ENCODE peak calls at places on chromosomes 2 and 18, in nine cellular contexts. O is Right ventricle myocardium inferior; Q is activated CD4-positive, alpha-beta T cell treated with anti-CD3 and anti-CD28 coated beads, Interleukin-2, amount 50 U/mL, for 48 hours; C is AG08395; D is ovary; J is Daoy; T is iris pigment epithelial cell; I is omental fat pad; V is GM23338. N is an unnamed sample.

GRCh38 chr18:74549591-74550104 is 15.3 kb downstream of the CNDP1 start:
- DNase-seq in O (no peak), Q (no peak), C (no peak), D (no peak), J (no peak), T (no peak), I (no peak), V (no peak), N (no peak)

GRCh38 chr18:48181857-48182430 is 227.2 kb downstream of the ZBTB7C start:
- DNase-seq in O (no peak), Q (no peak), C (no peak), D (no peak), J (no peak), T (no peak), I (no peak), V (no peak), N (no peak)

GRCh38 chr18:74229005-74229404 is 62.8 kb downstream of the CYB5A start:
- DNase-seq in O (no peak), Q (no peak), C (no peak), D (no peak), J (no peak), T (no peak), I (no peak), V (no peak), N (no peak)

GRCh38 chr18:533995-534601 is 33.6 kb upstream of the COLEC12 start:
- DNase-seq in O (no peak), Q (no peak), C (no peak), D (no peak), J (no peak), T (no peak), I (no peak), V (no peak), N (no peak)

GRCh38 chr18:69752737-69753380 is 194.8 kb downstream of the CD226 start:
- DNase-seq in O (no peak), Q (no peak), C (no peak), D (no peak), J (no peak), T (no peak), I (no peak), V (no peak), N (no peak)

GRCh38 chr18:35525795-35526475 is 28.2 kb upstream of the INO80C start:
- DNase-seq in O (no peak), Q (no peak), C (no peak), D (no peak), J (no peak), T (no peak), I (no peak), V (peak; percentile 21), N (no peak)

GRCh38 chr18:62710417-62710816 is 4.9 kb upstream of the PHLPP1 start:
- DNase-seq in O (no peak), Q (no peak), C (peak; percentile 52), D (no peak), J (no peak), T (no peak), I (no peak), V (no peak), N (peak; percentile 34)

GRCh38 chr18:70228546-70228945 is 23.1 kb upstream of the RTTN start:
- DNase-seq in O (no peak), Q (no peak), C (no peak), D (no peak), J (no peak), T (no peak), I (no peak), V (no peak), N (no peak)

GRCh38 chr2:235043762-235044500 is 92.1 kb downstream of the SH3BP4 start:
- DNase-seq in O (no peak), Q (no peak), C (no peak), D (no peak), J (no peak), T (no peak), I (no peak), V (no peak), N (no peak)

GRCh38 chr2:159283529-159283928 is 3.0 kb downstream of the WDSUB1 start:
- DNase-seq in O (no peak), Q (no peak), C (no peak), D (no peak), J (no peak), T (no peak), I (no peak), V (peak; percentile 12), N (no peak)

GRCh38 chr2:171523969-171524401 is 1.7 kb downstream of the CYBRD1 start:
- DNase-seq in O (no peak), Q (no peak), C (peak; percentile 46), D (peak; percentile 20), J (no peak), T (peak; percentile 65), I (no peak), V (peak; percentile 55), N (no peak)

GRCh38 chr2:78202366-78202765 is 680.2 kb upstream of the LRRTM4 start:
- DNase-seq in O (no peak), Q (no peak), C (no peak), D (no peak), J (no peak), T (no peak), I (no peak), V (no peak), N (no peak)

GRCh38 chr2:121955313-121956211 is 200.1 kb downstream of the TSN start:
- DNase-seq in O (no peak), Q (no peak), C (no peak), D (no peak), J (no peak), T (no peak), I (no peak), V (no peak), N (peak; percentile 44)

GRCh38 chr2:46032996-46033395 is 264.2 kb upstream of the EPAS1 start:
- DNase-seq in O (no peak), Q (peak; percentile 53), C (no peak), D (no peak), J (peak; percentile 27), T (no peak), I (no peak), V (no peak), N (no peak)

GRCh38 chr2:63888490-63889402 is 47.0 kb downstream of the UGP2 start:
- DNase-seq in O (peak; percentile 33), Q (peak; percentile 34), C (peak; percentile 60), D (no peak), J (peak; percentile 37), T (peak; percentile 39), I (no peak), V (peak; percentile 65), N (peak; percentile 32)

GRCh38 chr18:22789600-22789999 is 143.5 kb upstream of the RBBP8 start:
- DNase-seq in O (no peak), Q (no peak), C (no peak), D (no peak), J (no peak), T (peak; percentile 41), I (no peak), V (no peak), N (no peak)

GRCh38 chr2:141133883-141134282 is 996.9 kb downstream of the LRP1B start:
- DNase-seq in O (no peak), Q (no peak), C (no peak), D (no peak), J (no peak), T (no peak), I (no peak), V (no peak), N (no peak)

GRCh38 chr2:188813846-188814245 is 160.3 kb upstream of the COL3A1 start:
- DNase-seq in O (no peak), Q (no peak), C (no peak), D (no peak), J (peak; percentile 8), T (peak; percentile 90), I (no peak), V (peak; percentile 9), N (no peak)

GRCh38 chr18:36786686-36787085 is 42.1 kb downstream of the TPGS2 start:
- DNase-seq in O (peak; percentile 82), Q (no peak), C (peak; percentile 88), D (peak; percentile 39), J (no peak), T (peak; percentile 93), I (no peak), V (no peak), N (no peak)

GRCh38 chr2:216700088-216700567 is 4.8 kb upstream of the IGFBP5 start:
- DNase-seq in O (no peak), Q (no peak), C (no peak), D (no peak), J (no peak), T (no peak), I (no peak), V (no peak), N (peak; percentile 26)

GRCh38 chr18:45402485-45403056 is 212.7 kb upstream of the SLC14A2 start:
- DNase-seq in O (no peak), Q (no peak), C (peak; percentile 56), D (no peak), J (peak; percentile 23), T (peak; percentile 42), I (no peak), V (no peak), N (no peak)

GRCh38 chr2:71609029-71609428 is 155.7 kb downstream of the DYSF start:
- DNase-seq in O (no peak), Q (no peak), C (no peak), D (no peak), J (peak; percentile 1), T (no peak), I (peak; percentile 8), V (no peak), N (no peak)

GRCh38 chr2:48049371-48049770 is 143.1 kb upstream of the FBXO11 start:
- DNase-seq in O (no peak), Q (no peak), C (no peak), D (no peak), J (no peak), T (no peak), I (no peak), V (no peak), N (no peak)

GRCh38 chr2:99613992-99614391 is 124.2 kb upstream of the REV1 start:
- DNase-seq in O (no peak), Q (no peak), C (no peak), D (no peak), J (no peak), T (no peak), I (no peak), V (no peak), N (no peak)

GRCh38 chr2:226788064-226788463 is 11.6 kb downstream of the IRS1 start:
- DNase-seq in O (no peak), Q (no peak), C (no peak), D (no peak), J (no peak), T (no peak), I (no peak), V (no peak), N (no peak)

GRCh38 chr2:164015328-164016123 is 279.7 kb upstream of the FIGN start:
- DNase-seq in O (no peak), Q (no peak), C (no peak), D (no peak), J (peak; percentile 53), T (peak; percentile 51), I (no peak), V (no peak), N (no peak)

GRCh38 chr2:81389203-81389602 is 1084.7 kb upstream of the LRRTM1 start:
- DNase-seq in O (no peak), Q (no peak), C (no peak), D (no peak), J (no peak), T (peak; percentile 1), I (no peak), V (no peak), N (no peak)

GRCh38 chr2:20457027-20457426 is 10.2 kb downstream of the RHOB start:
- DNase-seq in O (no peak), Q (no peak), C (peak; percentile 35), D (no peak), J (no peak), T (peak; percentile 88), I (no peak), V (no peak), N (no peak)

GRCh38 chr2:47373747-47374146 is 29.2 kb upstream of the MSH2 start:
- DNase-seq in O (no peak), Q (no peak), C (no peak), D (no peak), J (peak; percentile 22), T (no peak), I (no peak), V (peak; percentile 56), N (no peak)

GRCh38 chr2:241988146-241988545 is 118.6 kb downstream of the RTP5 start:
- DNase-seq in O (no peak), Q (no peak), C (no peak), D (no peak), J (no peak), T (no peak), I (no peak), V (no peak), N (no peak)

GRCh38 chr2:151302879-151303278 is 13.4 kb upstream of the NMI start:
- DNase-seq in O (no peak), Q (no peak), C (peak; percentile 80), D (no peak), J (peak; percentile 67), T (peak; percentile 69), I (no peak), V (no peak), N (no peak)